ENCODE peak calls at places on chromosome 16, in four cellular contexts. H, S, A and F are unnamed samples.
A peak's percentile ranks its signal among the peaks of the same experiment; 100 is the strongest.

GRCh38 chr16:85372627-85373372 is 240.3 kb upstream of the GSE1 start:
- DNase-seq in H (no peak), S (no peak), A (no peak), F (no peak)

GRCh38 chr16:49859139-49859947 is 3.4 kb upstream of the ZNF423 start:
- DNase-seq in H (no peak), S (no peak), A (no peak), F (peak; percentile 80)

GRCh38 chr16:70253291-70254094 is 1.8 kb upstream of the EXOSC6 start:
- DNase-seq in H (peak; percentile 60), S (peak; percentile 7), A (no peak), F (peak; percentile 61)

GRCh38 chr16:674214-674881 is 1.1 kb upstream of the RHBDL1 start:
- DNase-seq in H (no peak), S (no peak), A (no peak), F (no peak)

GRCh38 chr16:55323637-55324490 is at the start of gene IRX6:
- DNase-seq in H (peak; percentile 59), S (no peak), A (no peak), F (peak; percentile 21)

GRCh38 chr16:87834668-87835473 is 34.4 kb downstream of the SLC7A5 start:
- DNase-seq in H (no peak), S (no peak), A (no peak), F (peak; percentile 90)

GRCh38 chr16:4682084-4682581 is 11.2 kb upstream of the NUDT16L1 start:
- DNase-seq in H (no peak), S (no peak), A (no peak), F (no peak)

GRCh38 chr16:12245088-12245922 is 268.8 kb downstream of the SNX29 start:
- DNase-seq in H (no peak), S (no peak), A (no peak), F (no peak)

GRCh38 chr16:14181371-14182050 is 110.4 kb downstream of the MRTFB start:
- DNase-seq in H (no peak), S (no peak), A (peak; percentile 42), F (no peak)

GRCh38 chr16:70163596-70163995 is 10.0 kb upstream of the CLEC18C start:
- DNase-seq in H (no peak), S (no peak), A (no peak), F (no peak)

GRCh38 chr16:14309001-14309886 is 238.1 kb downstream of the MRTFB start:
- DNase-seq in H (no peak), S (peak; percentile 37), A (peak; percentile 87), F (no peak)

GRCh38 chr16:11556945-11557720 is 29.6 kb downstream of the LITAF start:
- DNase-seq in H (no peak), S (no peak), A (no peak), F (no peak)

GRCh38 chr16:88541109-88541508 is 29.1 kb upstream of the ZC3H18 start:
- DNase-seq in H (no peak), S (no peak), A (no peak), F (no peak)